ENCODE peak calls at places on chromosomes 16 and 17, in four cellular contexts. N is NCI-H1436, K is lower leg skin, X is aorta. J is an unnamed sample.

GRCh38 chr16:53726625-53727024 is 22.7 kb downstream of the FTO start:
- DNase-seq in N (no peak), K (no peak), X (no peak), J (no peak)

GRCh38 chr17:71521724-71522123 is 599.1 kb upstream of the SOX9 start:
- DNase-seq in N (no peak), K (no peak), X (no peak), J (no peak)

GRCh38 chr16:46932802-46933201 is 40.7 kb downstream of the DNAJA2 start:
- DNase-seq in N (peak; percentile 70), K (no peak), X (no peak), J (no peak)

GRCh38 chr16:66270333-66270927 is 96.1 kb upstream of the CDH5 start:
- DNase-seq in N (peak; percentile 60), K (no peak), X (peak; percentile 78), J (peak; percentile 67)

GRCh38 chr16:71348262-71349085 is 10.0 kb upstream of the CALB2 start:
- DNase-seq in N (no peak), K (no peak), X (no peak), J (no peak)

GRCh38 chr16:84751241-84751640 is 51.4 kb downstream of the USP10 start:
- DNase-seq in N (no peak), K (no peak), X (no peak), J (no peak)

GRCh38 chr16:4301177-4301576 is 14.7 kb upstream of the GLIS2 start:
- DNase-seq in N (no peak), K (no peak), X (no peak), J (no peak)

GRCh38 chr16:13997933-13998332 is 73.2 kb upstream of the MRTFB start:
- DNase-seq in N (no peak), K (no peak), X (no peak), J (no peak)

GRCh38 chr17:79874329-79874981 is 35.2 kb upstream of the CBX4 start:
- DNase-seq in N (peak; percentile 30), K (no peak), X (no peak), J (no peak)

GRCh38 chr17:44187131-44187899 is 543 bp downstream of the TMUB2 start:
- DNase-seq in N (peak; percentile 81), K (no peak), X (no peak), J (no peak)

GRCh38 chr16:25874196-25874595 is 182.4 kb downstream of the HS3ST4 start:
- DNase-seq in N (no peak), K (no peak), X (no peak), J (no peak)

GRCh38 chr17:36884495-36885160 is 52.6 kb upstream of the LHX1 start:
- DNase-seq in N (no peak), K (no peak), X (no peak), J (no peak)

J was measured in lung.